ENCODE peak calls at places on chromosome 16, in seven cellular contexts. Z is H7; O is stimulated activated CD8-positive, alpha-beta memory T cell treated with anti-CD3 and anti-CD28 coated beads, Interleukin-15, amount 100 ng/mL, for 4 hours; A is neural crest cell; S is stimulated activated CD4-positive, alpha-beta T cell treated with anti-CD3 and anti-CD28 coated beads, TNF-alpha, amount 100 ng/mL, for 48 hours; Q is EH; H is activated CD4-positive, alpha-beta T cell treated with anti-CD3 and anti-CD28 coated beads for 24 hours. L is an unnamed sample.
A peak's percentile ranks its signal among the peaks of the same experiment; 100 is the strongest.

GRCh38 chr16:67393790-67394270 is 532 bp upstream of the TPPP3 start:
- DNase-seq in Z (peak; percentile 80), O (no peak), A (no peak), S (no peak), Q (no peak), H (no peak), L (no peak)

GRCh38 chr16:56344518-56345405 is 80.6 kb downstream of the AMFR start:
- DNase-seq in Z (no peak), O (no peak), A (no peak), S (no peak), Q (no peak), H (no peak), L (no peak)

GRCh38 chr16:71338193-71338592 is 20.3 kb upstream of the CALB2 start:
- DNase-seq in Z (no peak), O (no peak), A (no peak), S (no peak), Q (peak; percentile 6), H (no peak), L (no peak)

GRCh38 chr16:19131809-19132777 is 18.3 kb downstream of the ITPRIPL2 start:
- DNase-seq in Z (no peak), O (no peak), A (no peak), S (no peak), Q (peak; percentile 52), H (no peak), L (no peak)

GRCh38 chr16:22816475-22816874 is 2.5 kb downstream of the HS3ST2 start:
- DNase-seq in Z (no peak), O (no peak), A (no peak), S (no peak), Q (no peak), H (no peak), L (no peak)

GRCh38 chr16:30901201-30902069 is 5.0 kb downstream of the CTF1 start:
- DNase-seq in Z (peak; percentile 7), O (no peak), A (no peak), S (no peak), Q (no peak), H (no peak), L (no peak)

GRCh38 chr16:89381788-89382187 is 108.6 kb downstream of the ANKRD11 start:
- DNase-seq in Z (no peak), O (no peak), A (no peak), S (no peak), Q (no peak), H (no peak), L (no peak)

GRCh38 chr16:2022723-2023097 is 3.1 kb downstream of the NPW start:
- DNase-seq in Z (peak; percentile 96), O (no peak), A (no peak), S (no peak), Q (peak; percentile 73), H (no peak), L (no peak)

L was measured in amniotic stem cell.